ENCODE peak calls at places on chromosomes 5 and 9, in seven cellular contexts. H, E, V, U, C, N and O are unnamed samples.

GRCh38 chr5:155293605-155294178 is 280.1 kb downstream of the KIF4B start:
- DNase-seq in H (no peak), E (no peak), V (no peak), U (no peak), C (no peak), N (no peak), O (no peak)

GRCh38 chr9:135563039-135563476 is 1.5 kb downstream of the PAEP start:
- DNase-seq in H (no peak), E (no peak), V (no peak), U (no peak), C (no peak), N (no peak), O (no peak)

GRCh38 chr9:136666364-136667216 is 3.9 kb downstream of the EGFL7 start:
- DNase-seq in H (no peak), E (peak; percentile 58), V (no peak), U (no peak), C (no peak), N (no peak), O (no peak)

GRCh38 chr5:148408092-148408491 is 24.3 kb downstream of the FBXO38 start:
- DNase-seq in H (no peak), E (no peak), V (no peak), U (no peak), C (no peak), N (no peak), O (no peak)

GRCh38 chr9:134891713-134892112 is 11.1 kb downstream of the FCN2 start:
- DNase-seq in H (no peak), E (no peak), V (no peak), U (no peak), C (no peak), N (no peak), O (no peak)

GRCh38 chr5:98929982-98930355 is 1.2 kb upstream of the CHD1 start:
- DNase-seq in H (no peak), E (no peak), V (no peak), U (no peak), C (no peak), N (no peak), O (no peak)

GRCh38 chr9:127987103-127987614 is 6.4 kb upstream of the EEIG1 start:
- DNase-seq in H (peak; percentile 66), E (peak; percentile 43), V (peak; percentile 83), U (no peak), C (no peak), N (no peak), O (peak; percentile 57)

GRCh38 chr9:126832440-126832839 is 27.6 kb downstream of the ZBTB43 start:
- DNase-seq in H (no peak), E (no peak), V (no peak), U (no peak), C (no peak), N (no peak), O (no peak)

GRCh38 chr5:115541586-115541985 is 3.0 kb downstream of the FEM1C start:
- DNase-seq in H (peak; percentile 41), E (no peak), V (no peak), U (no peak), C (no peak), N (no peak), O (no peak)

GRCh38 chr5:1241509-1242080 is 16.4 kb downstream of the SLC6A18 start:
- DNase-seq in H (no peak), E (no peak), V (no peak), U (no peak), C (no peak), N (no peak), O (no peak)